ENCODE peak calls at places on chromosomes 12 and 14, in four cellular contexts. R is PC-3, C is fibroblast of lung, K is HepG2. O is an unnamed sample.

GRCh38 chr14:23172572-23172971 is 10.9 kb downstream of the SLC7A8 start:
- DNase-seq in C (no peak), K (no peak), R (no peak), O (no peak)

GRCh38 chr14:103031956-103032355 is 25.4 kb downstream of the CDC42BPB start:
- DNase-seq in R (peak; percentile 42), C (no peak), K (no peak), O (no peak)

GRCh38 chr12:19012965-19013364 is 116.6 kb upstream of the PLEKHA5 start:
- DNase-seq in R (peak; percentile 39), K (no peak), C (peak; percentile 21), O (no peak)

GRCh38 chr12:46124132-46124847 is 133.9 kb upstream of the SCAF11 start:
- DNase-seq in K (no peak), R (no peak), C (peak; percentile 11), O (no peak)

GRCh38 chr12:97555547-97556200 is 93.1 kb downstream of the RMST start:
- DNase-seq in C (no peak), R (no peak), K (no peak), O (no peak)

GRCh38 chr12:40561395-40561966 is 130.8 kb upstream of the CNTN1 start:
- DNase-seq in K (no peak), R (no peak), C (no peak), O (peak; percentile 68)

GRCh38 chr14:52835122-52835903 is 43.9 kb upstream of the GNPNAT1 start:
- DNase-seq in K (no peak), C (peak; percentile 86), R (peak; percentile 67), O (no peak)

GRCh38 chr12:24079083-24079482 is 129.6 kb upstream of the SOX5 start:
- DNase-seq in K (no peak), C (no peak), R (no peak), O (no peak)

GRCh38 chr12:50934371-50934851 is 17.9 kb upstream of the HIGD1C start:
- DNase-seq in K (no peak), R (no peak), C (no peak), O (no peak)

GRCh38 chr12:30438526-30439120 is 257.0 kb downstream of the IPO8 start:
- DNase-seq in C (no peak), K (no peak), R (no peak), O (no peak)

GRCh38 chr12:2267624-2268477 is 215.1 kb downstream of the CACNA1C start:
- DNase-seq in K (no peak), C (peak; percentile 88), R (no peak), O (no peak)

GRCh38 chr12:65891987-65892481 is 67.8 kb downstream of the HMGA2 start:
- DNase-seq in C (peak; percentile 100), K (no peak), R (peak; percentile 97), O (no peak)

GRCh38 chr12:646303-647038 is 16.8 kb downstream of the NINJ2 start:
- DNase-seq in R (no peak), K (peak; percentile 95), C (no peak), O (no peak)

GRCh38 chr12:9347328-9348127 is 139.3 kb upstream of the PZP start:
- DNase-seq in R (no peak), K (no peak), C (peak; percentile 77), O (no peak)

GRCh38 chr12:84128117-84128991 is 784.2 kb downstream of the SLC6A15 start:
- DNase-seq in K (no peak), R (no peak), C (no peak), O (no peak)

GRCh38 chr14:74655597-74656389 is 43.8 kb upstream of the LTBP2 start:
- DNase-seq in C (peak; percentile 76), K (no peak), R (peak; percentile 39), O (no peak)

GRCh38 chr12:7091660-7092228 is 501 bp downstream of the C1R start:
- DNase-seq in R (no peak), K (no peak), C (no peak), O (no peak)
- H2AFZ ChIP-seq in R (peak overlapping the region; percentile 91), K (no peak overlapping the region), C (peak overlapping the region; percentile 35), O (peak overlapping the region; percentile 99)

DNA sequence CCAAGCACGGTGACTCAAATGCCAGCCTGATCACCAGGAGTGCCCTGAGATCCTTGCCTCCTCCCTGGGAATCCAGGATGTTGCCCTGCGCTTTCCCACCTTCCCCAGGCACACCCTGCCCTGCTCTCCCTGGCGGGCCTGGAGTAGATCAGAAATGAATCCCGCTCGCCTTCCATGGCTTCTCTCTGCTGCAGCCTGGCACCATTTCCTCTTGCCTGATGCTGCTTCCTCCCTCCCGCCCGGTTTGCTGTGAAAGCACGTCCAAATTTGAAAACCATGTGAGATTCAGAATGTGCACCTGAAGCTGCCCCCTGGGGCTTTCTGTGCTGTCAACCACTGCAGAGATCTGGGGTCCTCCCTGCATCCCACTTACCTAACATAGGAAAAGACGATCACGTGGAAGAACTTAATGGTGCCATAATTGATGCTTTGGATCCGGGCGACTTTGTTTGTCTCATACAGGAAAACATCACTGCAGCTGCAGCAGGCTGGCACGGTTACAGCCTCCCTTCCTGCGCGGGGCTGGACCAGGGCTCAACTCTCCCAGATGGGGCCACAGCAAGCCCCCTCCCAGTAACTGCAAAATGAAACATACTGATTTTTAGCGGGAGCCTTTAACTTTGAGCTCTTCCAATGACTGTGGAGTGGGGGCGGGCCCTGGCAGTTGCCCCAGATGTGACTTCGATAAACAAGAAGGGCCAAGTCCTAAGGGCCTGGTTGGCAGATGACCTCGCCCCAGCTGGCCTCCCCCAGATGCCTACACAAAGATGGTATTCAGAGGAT is 24.9 kb upstream of the C12orf76 start:
- DNase-seq in C (peak; percentile 20), R (peak; percentile 25), K (no peak), O (peak; percentile 10)
- H3K9ac ChIP-seq in C (no peak overlapping the region), R (peak overlapping the region; percentile 25), K (peak overlapping the region; percentile 4), O (peak overlapping the region; percentile 44)

DNA sequence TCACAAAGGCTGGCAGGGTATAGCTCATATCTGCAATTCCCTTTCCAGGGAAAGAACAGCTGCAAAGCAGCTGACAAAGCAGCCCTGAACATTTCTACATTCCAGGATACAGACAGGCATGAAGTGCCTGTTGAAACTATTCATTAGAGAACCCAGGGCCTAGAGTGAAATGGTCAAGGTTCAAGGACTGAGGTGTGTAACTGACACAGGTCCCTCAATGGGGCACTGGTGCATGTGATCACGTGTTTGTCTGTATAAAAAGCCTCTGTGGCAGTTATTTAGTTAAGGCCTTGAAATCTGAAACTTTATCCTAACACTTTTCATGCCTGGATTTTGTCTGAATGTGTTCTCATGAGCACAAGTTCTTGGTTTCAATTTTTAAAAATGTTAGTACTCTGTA is 47.1 kb downstream of the GIT2 start:
- DNase-seq in R (no peak), C (peak; percentile 86), K (peak; percentile 99), O (no peak)
- H3K27ac ChIP-seq in R (no peak overlapping the region), C (peak overlapping the region; percentile 76), K (peak overlapping the region; percentile 76), O (no peak overlapping the region)

GRCh38 chr14:68636597-68636996 is 156.3 kb downstream of the ZFP36L1 start:
- DNase-seq in C (no peak), R (no peak), K (no peak), O (no peak)

GRCh38 chr14:68639518-68640292 is 153.2 kb downstream of the ZFP36L1 start:
- DNase-seq in K (no peak), R (no peak), C (no peak), O (no peak)

GRCh38 chr14:68637106-68638021 is 155.5 kb downstream of the ZFP36L1 start:
- DNase-seq in R (no peak), C (peak; percentile 68), K (no peak), O (no peak)

GRCh38 chr14:68638817-68639517 is 153.9 kb downstream of the ZFP36L1 start:
- DNase-seq in K (no peak), C (no peak), R (no peak), O (no peak)

GRCh38 chr14:68638056-68638816 is 154.6 kb downstream of the ZFP36L1 start:
- DNase-seq in K (peak; percentile 45), R (no peak), C (no peak), O (no peak)
- H2AFZ ChIP-seq in K (no peak overlapping the region), R (no peak overlapping the region), C (peak overlapping the region; percentile 18), O (no peak overlapping the region)

GRCh38 chr12:130491421-130492357 is 154.0 kb downstream of the PIWIL1 start:
- DNase-seq in R (no peak), C (no peak), K (no peak), O (no peak)

GRCh38 chr12:130494736-130495135 is 157.0 kb downstream of the PIWIL1 start:
- DNase-seq in C (no peak), K (no peak), R (no peak), O (no peak)

GRCh38 chr12:130495156-130495555 is 157.5 kb downstream of the PIWIL1 start:
- DNase-seq in C (no peak), K (no peak), R (no peak), O (no peak)

GRCh38 chr12:130496516-130497120 is 158.9 kb downstream of the PIWIL1 start:
- DNase-seq in K (no peak), C (no peak), R (no peak), O (no peak)

DNA sequence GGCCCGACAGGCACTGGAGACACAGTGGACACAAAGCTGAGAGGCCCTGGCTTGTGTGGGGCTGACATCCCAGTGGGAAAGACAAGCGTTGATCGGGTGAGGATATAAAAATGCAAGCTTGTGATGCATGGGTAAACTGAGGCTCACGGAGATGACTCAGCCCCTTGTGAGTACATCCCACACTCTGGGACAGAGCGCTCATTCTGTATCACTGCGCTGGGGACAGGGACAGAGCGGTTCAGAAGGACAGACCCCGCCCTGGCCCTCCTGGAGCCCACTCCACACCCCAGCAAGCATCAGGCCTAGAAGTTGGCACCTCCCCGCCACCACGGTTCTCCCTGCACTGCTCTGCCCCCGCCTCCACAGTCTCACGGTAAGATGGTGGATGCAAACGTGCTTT is 156.3 kb downstream of the PIWIL1 start:
- DNase-seq in K (no peak), R (no peak), C (no peak), O (no peak)
- H3K9ac ChIP-seq in K (no peak overlapping the region), R (no peak overlapping the region), C (no peak overlapping the region), O (no peak overlapping the region)